ENCODE peak calls at places on chromosomes 5 and 9, in nine cellular contexts. A, L, H, E, M, Y, I, B and X are unnamed samples.

GRCh38 chr5:161086456-161086855 is 234.4 kb upstream of the ATP10B start:
- DNase-seq in A (no peak), L (no peak), H (no peak), E (no peak), M (no peak), Y (peak; percentile 3), I (no peak), B (peak; percentile 9), X (no peak)

GRCh38 chr5:84272776-84273516 is 111.7 kb downstream of the EDIL3 start:
- DNase-seq in A (no peak), L (no peak), H (no peak), E (no peak), M (no peak), Y (no peak), I (no peak), B (no peak), X (no peak)

GRCh38 chr5:116947691-116948528 is 373.3 kb upstream of the SEMA6A start:
- DNase-seq in A (peak; percentile 87), L (no peak), H (peak; percentile 71), E (peak; percentile 40), M (peak; percentile 79), Y (peak; percentile 30), I (peak; percentile 80), B (peak; percentile 38), X (peak; percentile 14)

GRCh38 chr9:36721846-36722588 is 149.3 kb downstream of the MELK start:
- DNase-seq in A (no peak), L (no peak), H (no peak), E (no peak), M (no peak), Y (no peak), I (peak; percentile 57), B (no peak), X (no peak)

GRCh38 chr9:93058357-93059096 is at the start of gene SUSD3:
- DNase-seq in A (peak; percentile 60), L (peak; percentile 54), H (peak; percentile 81), E (peak; percentile 32), M (peak; percentile 66), Y (no peak), I (peak; percentile 79), B (no peak), X (no peak)

GRCh38 chr5:75465480-75465879 is 45.9 kb downstream of the CERT1 start:
- DNase-seq in A (no peak), L (no peak), H (no peak), E (no peak), M (no peak), Y (peak; percentile 90), I (no peak), B (no peak), X (no peak)

GRCh38 chr5:122492675-122493074 is 180.6 kb downstream of the SNCAIP start:
- DNase-seq in A (no peak), L (no peak), H (no peak), E (no peak), M (no peak), Y (no peak), I (no peak), B (no peak), X (no peak)

GRCh38 chr5:4868140-4868735 is 271.9 kb upstream of the ADAMTS16 start:
- DNase-seq in A (no peak), L (peak; percentile 64), H (peak; percentile 53), E (peak; percentile 85), M (peak; percentile 83), Y (peak; percentile 27), I (peak; percentile 36), B (no peak), X (no peak)

GRCh38 chr5:92917044-92917443 is 664.0 kb downstream of the NR2F1-AS1 start:
- DNase-seq in A (no peak), L (no peak), H (no peak), E (no peak), M (no peak), Y (peak; percentile 18), I (no peak), B (no peak), X (no peak)

GRCh38 chr5:400282-401215 is 42.4 kb upstream of the EXOC3 start:
- DNase-seq in A (no peak), L (peak; percentile 2), H (no peak), E (no peak), M (no peak), Y (peak; percentile 40), I (peak; percentile 24), B (no peak), X (no peak)

GRCh38 chr9:86279839-86280238 is 2.5 kb downstream of the ISCA1 start:
- DNase-seq in A (no peak), L (no peak), H (no peak), E (no peak), M (no peak), Y (no peak), I (no peak), B (no peak), X (no peak)

GRCh38 chr5:168409601-168410458 is 76.4 kb upstream of the RARS1 start:
- DNase-seq in A (peak; percentile 16), L (no peak), H (no peak), E (no peak), M (no peak), Y (peak; percentile 65), I (no peak), B (peak; percentile 34), X (no peak)

GRCh38 chr9:86252870-86253269 is 6.6 kb downstream of the C9orf153 start:
- DNase-seq in A (no peak), L (no peak), H (no peak), E (no peak), M (no peak), Y (peak; percentile 12), I (no peak), B (no peak), X (no peak)

DNA sequence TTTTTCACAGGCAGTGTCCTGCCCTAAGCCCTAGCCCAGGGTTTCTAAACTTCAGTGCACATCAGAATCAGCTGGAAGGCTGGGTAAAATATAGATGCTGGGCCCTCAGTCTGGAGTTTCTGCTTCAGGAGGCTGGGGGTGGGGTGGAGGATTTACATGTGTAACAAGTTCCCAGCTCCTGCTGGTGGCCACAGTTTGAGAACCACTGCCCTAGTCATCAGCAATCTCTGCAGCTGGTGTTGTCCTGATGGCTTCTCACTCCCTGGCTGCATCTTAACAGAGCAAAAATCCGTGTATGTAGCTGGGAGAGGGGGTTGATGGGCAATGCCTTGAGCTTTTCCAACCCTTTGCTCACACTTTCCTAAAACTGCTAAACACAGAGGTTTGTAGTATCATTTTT is 186.0 kb upstream of the KLF9 start:
- DNase-seq in A (no peak), L (no peak), H (no peak), E (no peak), M (no peak), Y (peak; percentile 79), I (no peak), B (no peak), X (no peak)
- TF ChIP-seq CTCF in A (no peak), L (no peak), H (no peak), E (no peak), M (no peak), Y (no peak), I (no peak), B (no peak), X (no peak)

GRCh38 chr5:149951138-149951749 is 6.7 kb upstream of the PDE6A start:
- DNase-seq in A (no peak), L (no peak), H (no peak), E (no peak), M (no peak), Y (no peak), I (no peak), B (no peak), X (no peak)
- TF ChIP-seq CTCF in A (no peak), L (peak; percentile 16), H (no peak), E (no peak), M (no peak), Y (no peak), I (no peak), B (no peak), X (no peak)

GRCh38 chr9:33290994-33291397 is 680 bp downstream of the NFX1 start:
- DNase-seq in A (no peak), L (no peak), H (no peak), E (no peak), M (no peak), Y (no peak), I (no peak), B (peak; percentile 65), X (no peak)
- TF ChIP-seq CTCF in A (no peak), L (no peak), H (no peak), E (no peak), M (no peak), Y (no peak), I (no peak), B (peak; percentile 46), X (no peak)

GRCh38 chr9:135886147-135886981 is 21.0 kb downstream of the CAMSAP1 start:
- DNase-seq in A (no peak), L (no peak), H (no peak), E (no peak), M (no peak), Y (no peak), I (no peak), B (no peak), X (no peak)

GRCh38 chr9:135888126-135888765 is 19.1 kb downstream of the CAMSAP1 start:
- DNase-seq in A (no peak), L (no peak), H (no peak), E (no peak), M (no peak), Y (no peak), I (no peak), B (no peak), X (no peak)

GRCh38 chr9:135887021-135887507 is 20.3 kb downstream of the CAMSAP1 start:
- DNase-seq in A (no peak), L (no peak), H (no peak), E (no peak), M (no peak), Y (peak; percentile 40), I (no peak), B (no peak), X (no peak)

GRCh38 chr9:135888766-135889394 is 18.5 kb downstream of the CAMSAP1 start:
- DNase-seq in A (no peak), L (no peak), H (no peak), E (no peak), M (no peak), Y (no peak), I (no peak), B (no peak), X (no peak)

DNA sequence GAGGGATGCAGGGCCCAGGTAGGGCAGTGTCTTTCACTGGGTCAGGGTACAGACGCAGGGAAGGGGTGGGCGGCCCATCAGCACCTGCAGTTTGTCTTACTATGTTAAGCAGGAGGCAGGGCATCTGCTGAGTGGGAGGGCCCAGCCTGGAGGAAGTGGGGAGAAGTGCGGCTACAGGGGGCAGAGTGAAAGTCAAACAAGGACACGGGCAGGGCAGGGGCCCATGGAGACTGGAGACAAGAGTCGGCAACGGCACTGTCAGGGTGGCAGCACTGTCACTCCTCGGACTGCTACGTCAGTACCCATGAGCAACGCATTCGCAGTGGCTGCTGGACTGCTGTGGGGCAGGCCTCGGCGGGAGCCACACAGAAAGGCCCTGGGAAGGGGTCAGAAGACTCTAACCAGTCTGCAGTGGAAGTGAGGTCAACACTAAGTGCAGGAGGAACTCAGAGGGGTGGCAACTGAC is 19.7 kb downstream of the CAMSAP1 start:
- DNase-seq in A (peak; percentile 19), L (no peak), H (no peak), E (no peak), M (no peak), Y (no peak), I (no peak), B (no peak), X (peak; percentile 61)
- TF ChIP-seq CTCF in A (no peak), L (no peak), H (no peak), E (no peak), M (no peak), Y (no peak), I (no peak), B (no peak), X (no peak)